ENCODE peak calls at places on chromosomes 6 and 20, in eight cellular contexts. Z, I, F, U, K, N, Y and A are unnamed samples.

GRCh38 chr6:73231986-73232391 is 6.7 kb upstream of the KHDC1L start:
- DNase-seq in N (no peak), I (no peak), F (no peak), K (no peak), U (peak), Y (no peak), Z (no peak), A (peak)

GRCh38 chr20:41248371-41249024 is 69.0 kb downstream of the ZHX3 start:
- DNase-seq in N (no peak), F (no peak), Y (no peak), I (no peak), K (no peak), U (peak), Z (peak), A (no peak)

GRCh38 chr6:33632603-33633039 is 11.5 kb downstream of the ITPR3 start:
- DNase-seq in Y (peak), Z (peak), U (peak), N (peak), I (peak), F (peak), K (peak), A (no peak)

GRCh38 chr6:41199427-41200246 is 1.3 kb downstream of the TREML2 start:
- DNase-seq in N (no peak), U (no peak), F (no peak), K (no peak), Z (peak), Y (no peak), I (no peak), A (peak)

GRCh38 chr6:4344317-4344899 is 209.0 kb upstream of the ECI2 start:
- DNase-seq in K (no peak), F (peak), N (no peak), Z (no peak), Y (no peak), I (no peak), U (peak), A (no peak)

GRCh38 chr20:59678286-59678685 is 73.9 kb downstream of the PHACTR3 start:
- DNase-seq in N (no peak), Y (no peak), Z (no peak), I (no peak), F (no peak), K (no peak), U (no peak), A (no peak)

GRCh38 chr20:59611286-59611685 is 6.9 kb downstream of the PHACTR3 start:
- DNase-seq in N (no peak), K (no peak), Y (no peak), I (peak), F (no peak), Z (no peak), U (no peak), A (no peak)

GRCh38 chr20:62840244-62841197 is 21.1 kb downstream of the TCFL5 start:
- DNase-seq in I (peak), U (peak), N (no peak), Z (no peak), Y (no peak), F (no peak), K (no peak), A (no peak)

GRCh38 chr6:99629293-99629692 is 22.7 kb downstream of the PRDM13 start:
- DNase-seq in Z (no peak), N (no peak), I (no peak), F (no peak), Y (no peak), K (no peak), U (no peak), A (no peak)

GRCh38 chr20:58498445-58499068 is 16.6 kb downstream of the APCDD1L start:
- DNase-seq in N (no peak), U (no peak), F (no peak), K (no peak), Y (no peak), Z (no peak), I (no peak), A (no peak)
- TF ChIP-seq EZH2phosphoT487 in N (no peak), U (no peak), F (no peak), K (no peak), Y (no peak), Z (no peak), I (no peak), A (no peak)

GRCh38 chr6:144776031-144776819 is 491.1 kb downstream of the UTRN start:
- DNase-seq in K (no peak), I (no peak), Z (no peak), U (no peak), F (no peak), Y (no peak), N (no peak), A (no peak)
- TF ChIP-seq EZH2phosphoT487 in K (no peak), I (no peak), Z (no peak), U (no peak), F (no peak), Y (no peak), N (no peak), A (no peak)

GRCh38 chr6:142685852-142686718 is 258.9 kb downstream of the HIVEP2 start:
- DNase-seq in U (no peak), N (no peak), I (no peak), F (peak), Z (no peak), K (no peak), Y (no peak), A (no peak)
- TF ChIP-seq EZH2phosphoT487 in U (no peak), N (no peak), I (no peak), F (no peak), Z (no peak), K (no peak), Y (no peak), A (no peak)

DNA sequence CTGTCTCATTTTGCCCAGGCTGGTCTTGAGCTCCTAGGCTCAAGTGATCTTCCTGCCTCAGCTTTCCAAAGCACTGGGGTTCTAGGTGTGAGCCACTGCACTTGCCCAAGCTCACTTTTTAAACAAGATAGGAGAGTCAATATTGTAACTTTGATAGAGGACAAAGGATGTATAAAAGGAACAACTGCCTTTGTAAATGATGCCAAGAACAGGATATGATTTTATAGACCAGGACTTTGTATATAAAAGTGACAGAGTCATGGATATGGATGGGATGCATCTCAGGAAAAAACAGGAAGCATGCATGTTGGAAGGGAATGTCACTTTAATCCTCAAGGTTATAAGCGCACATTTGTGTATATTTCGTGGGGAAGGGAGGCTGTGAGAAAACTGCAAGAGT is 338.4 kb downstream of the PRL start:
- DNase-seq in Z (no peak), K (no peak), U (no peak), F (no peak), Y (no peak), N (no peak), I (no peak), A (no peak)
- TF ChIP-seq EZH2phosphoT487 in Z (no peak), K (no peak), U (no peak), F (no peak), Y (no peak), N (no peak), I (no peak), A (no peak)

GRCh38 chr20:13221313-13221672 is 219 bp downstream of the ISM1 start:
- DNase-seq in U (no peak), Z (no peak), Y (no peak), F (peak), I (no peak), N (no peak), K (no peak), A (no peak)

GRCh38 chr20:13223731-13224130 is 2.7 kb downstream of the ISM1 start:
- DNase-seq in K (no peak), I (no peak), U (no peak), N (no peak), Z (no peak), Y (no peak), F (no peak), A (no peak)

GRCh38 chr20:13221673-13222318 is 722 bp downstream of the ISM1 start:
- DNase-seq in Y (peak), I (peak), Z (no peak), N (peak), K (peak), F (peak), U (peak), A (peak)

GRCh38 chr20:13220857-13221297 is at the start of gene ISM1:
- DNase-seq in I (peak), Z (no peak), U (no peak), Y (peak), F (peak), N (no peak), K (peak), A (peak)

GRCh38 chr20:13222319-13222716 is 1.2 kb downstream of the ISM1 start:
- DNase-seq in K (peak), I (no peak), U (no peak), N (no peak), Z (no peak), Y (peak), F (no peak), A (no peak)
- TF ChIP-seq EZH2phosphoT487 in K (no peak), I (no peak), U (no peak), N (no peak), Z (no peak), Y (no peak), F (no peak), A (no peak)

DNA sequence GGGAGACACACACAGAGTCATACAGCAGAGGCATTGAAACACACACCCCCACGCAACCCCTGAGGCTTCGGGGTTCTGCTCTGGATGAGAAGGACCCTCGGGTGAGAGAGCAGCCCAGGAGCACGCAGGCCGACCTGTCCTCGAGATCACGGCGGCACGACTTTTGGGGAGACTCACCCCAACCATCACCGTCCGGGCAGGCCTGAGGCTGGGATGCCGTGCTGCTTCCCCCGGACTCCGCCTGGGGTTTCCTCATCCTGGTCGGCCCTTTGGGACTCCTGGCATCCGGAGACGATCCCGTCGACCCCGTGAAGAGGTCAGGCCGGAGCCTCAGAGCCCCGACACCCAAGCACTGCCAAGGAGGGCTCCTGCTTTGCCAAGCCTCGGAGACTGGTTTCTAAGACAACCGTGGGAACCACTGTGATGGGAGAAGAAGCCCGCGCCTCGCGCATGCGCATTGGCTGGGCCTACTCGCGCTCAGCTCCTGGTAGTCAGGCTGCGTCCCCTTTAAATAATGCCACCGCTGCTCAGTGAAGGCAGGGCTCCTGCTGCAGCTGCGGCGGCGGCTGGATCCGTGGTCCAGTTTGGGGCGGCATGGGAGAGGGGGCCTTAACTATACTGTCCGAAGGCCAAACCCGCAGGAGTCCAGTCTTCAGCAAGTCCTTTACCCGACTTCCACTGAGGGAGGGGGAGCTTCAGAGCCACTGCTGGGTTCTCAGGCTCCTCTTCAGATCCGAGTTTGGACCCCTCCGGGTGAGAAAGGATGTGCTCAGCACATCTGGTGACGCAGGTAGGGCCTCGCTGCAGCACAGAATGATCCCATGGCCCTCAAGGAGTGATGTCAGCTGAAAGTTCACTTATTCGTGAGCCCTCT is 171.4 kb upstream of the ZNF337 start:
- DNase-seq in N (no peak), Y (peak), Z (no peak), K (peak), I (peak), U (no peak), F (peak), A (peak)
- TF ChIP-seq EZH2phosphoT487 in N (no peak), Y (no peak), Z (no peak), K (no peak), I (no peak), U (no peak), F (no peak), A (no peak)